ENCODE peak calls at places on chromosome 19, in five cellular contexts. O is H9; K is activated CD8-positive, alpha-beta memory T cell treated with anti-CD3 and anti-CD28 coated beads for 1 hour; R is NCI-H1417 treated with DMSO at 0.1 percent for 48 hours; P is NCI-H1092. X is an unnamed sample.

GRCh38 chr19:30815889-30816580 is 443.9 kb downstream of the ZNF536 start:
- DNase-seq in O (no peak), P (no peak), R (no peak), K (no peak), X (no peak)

GRCh38 chr19:39401549-39402416 is 4.9 kb upstream of the ZFP36 start:
- DNase-seq in P (no peak), O (no peak), R (no peak), K (peak; percentile 71), X (peak; percentile 86)

GRCh38 chr19:22634450-22634827 is 315 bp downstream of the ZNF492 start:
- DNase-seq in R (no peak), P (no peak), O (no peak), K (no peak), X (no peak)

GRCh38 chr19:44776402-44777096 is 1.1 kb upstream of the CBLC start:
- DNase-seq in O (peak; percentile 54), R (no peak), K (no peak), P (no peak), X (no peak)

GRCh38 chr19:52648336-52648990 is 10.3 kb upstream of the ZNF83 start:
- DNase-seq in P (no peak), K (no peak), O (no peak), R (no peak), X (no peak)

GRCh38 chr19:16208847-16209246 is 11.1 kb downstream of the AP1M1 start:
- DNase-seq in P (no peak), K (no peak), R (no peak), O (no peak), X (no peak)

GRCh38 chr19:52741951-52742485 is 7.2 kb upstream of the ZNF611 start:
- DNase-seq in O (no peak), P (no peak), R (no peak), K (no peak), X (no peak)

GRCh38 chr19:19750131-19750841 is 17.4 kb upstream of the ZNF14 start:
- DNase-seq in P (no peak), O (no peak), K (no peak), R (no peak), X (no peak)

GRCh38 chr19:38667552-38668205 is 20.2 kb downstream of the ACTN4 start:
- DNase-seq in K (no peak), O (no peak), P (no peak), R (no peak), X (no peak)

GRCh38 chr19:3932931-3933810 is at the start of gene NMRK2:
- DNase-seq in K (no peak), O (peak; percentile 94), R (no peak), P (no peak), X (no peak)

GRCh38 chr19:37938379-37938778 is 31.4 kb downstream of the SIPA1L3 start:
- DNase-seq in R (no peak), P (no peak), O (no peak), K (no peak), X (no peak)

GRCh38 chr19:13839193-13839937 is 37.6 kb upstream of the NANOS3 start:
- DNase-seq in P (no peak), R (no peak), K (peak; percentile 70), O (peak; percentile 81), X (peak; percentile 76)

GRCh38 chr19:46845959-46846459 is 4.6 kb downstream of the AP2S1 start:
- DNase-seq in R (no peak), O (no peak), P (no peak), K (no peak), X (no peak)

GRCh38 chr19:49106648-49107135 is 7.5 kb upstream of the LIN7B start:
- DNase-seq in K (peak; percentile 49), O (peak; percentile 81), P (no peak), R (no peak), X (peak; percentile 68)

GRCh38 chr19:28468701-28469459 is 744.1 kb downstream of the UQCRFS1 start:
- DNase-seq in O (peak; percentile 73), R (no peak), K (peak; percentile 5), P (peak; percentile 41), X (peak; percentile 19)

GRCh38 chr19:45881909-45882528 is 3.9 kb downstream of the IRF2BP1 start:
- DNase-seq in O (peak; percentile 76), K (no peak), R (peak; percentile 31), P (no peak), X (no peak)

GRCh38 chr19:21626091-21626490 is 120.7 kb downstream of the ZNF429 start:
- DNase-seq in P (no peak), K (no peak), O (no peak), R (no peak), X (no peak)

GRCh38 chr19:44757735-44758505 is 9.4 kb downstream of the BCL3 start:
- DNase-seq in P (no peak), R (no peak), K (no peak), O (peak; percentile 74), X (no peak)

GRCh38 chr19:46073268-46073922 is 32.6 kb upstream of the IGFL4 start:
- DNase-seq in P (no peak), K (no peak), O (no peak), R (no peak), X (no peak)

GRCh38 chr19:30662211-30662861 is 290.2 kb downstream of the ZNF536 start:
- DNase-seq in K (no peak), R (no peak), O (no peak), P (no peak), X (no peak)

GRCh38 chr19:35911790-35912189 is 3.7 kb upstream of the TYROBP start:
- DNase-seq in P (no peak), O (no peak), R (no peak), K (no peak), X (no peak)

GRCh38 chr19:38684078-38684861 is 36.8 kb downstream of the ACTN4 start:
- DNase-seq in P (no peak), K (no peak), O (peak; percentile 46), R (no peak), X (no peak)

GRCh38 chr19:14840206-14840605 is 5.2 kb upstream of the OR7A5 start:
- DNase-seq in P (no peak), R (no peak), O (no peak), K (no peak), X (no peak)

GRCh38 chr19:10384580-10384979 is 4.2 kb upstream of the TYK2 start:
- DNase-seq in K (no peak), P (no peak), O (no peak), R (no peak), X (no peak)

GRCh38 chr19:54275951-54276350 is 5.0 kb downstream of the LILRB2 start:
- DNase-seq in K (no peak), P (no peak), R (no peak), O (no peak), X (no peak)

GRCh38 chr19:12331211-12331941 is 2.1 kb downstream of the ZNF563 start:
- DNase-seq in O (no peak), P (no peak), K (no peak), R (no peak), X (peak; percentile 8)

GRCh38 chr19:49676136-49676689 is 858 bp upstream of the PRMT1 start:
- DNase-seq in K (peak; percentile 29), O (peak; percentile 89), R (no peak), P (peak; percentile 80), X (no peak)

GRCh38 chr19:48633148-48634035 is 3.8 kb downstream of the DBP start:
- DNase-seq in R (no peak), O (no peak), K (no peak), P (no peak), X (no peak)

GRCh38 chr19:46393456-46394397 is 19.6 kb downstream of the CCDC8 start:
- DNase-seq in O (no peak), P (no peak), K (no peak), R (no peak), X (no peak)

GRCh38 chr19:42397315-42398166 is 7.4 kb upstream of the CNFN start:
- DNase-seq in O (no peak), P (no peak), K (no peak), R (no peak), X (no peak)